ENCODE peak calls at places on chromosome 10, in eight cellular contexts. O, S, G, K, H, P, Z and V are unnamed samples.

GRCh38 chr10:89337493-89337892 is 9.7 kb downstream of the IFIT3 start:
- DNase-seq in O (peak), S (no peak), G (no peak), K (no peak), H (no peak), P (no peak), Z (peak), V (peak)

GRCh38 chr10:45439873-45440272 is 65.9 kb downstream of the ALOX5 start:
- DNase-seq in O (no peak), S (no peak), G (no peak), K (no peak), H (peak), P (no peak), Z (no peak), V (no peak)

GRCh38 chr10:110220383-110220782 is 13.0 kb downstream of the MXI1 start:
- DNase-seq in O (no peak), S (no peak), G (peak), K (no peak), H (no peak), P (peak), Z (no peak), V (no peak)

GRCh38 chr10:70145166-70145665 is 1.3 kb downstream of the TYSND1 start:
- DNase-seq in O (peak), S (no peak), G (no peak), K (no peak), H (no peak), P (no peak), Z (no peak), V (no peak)

GRCh38 chr10:88537337-88537736 is 45.8 kb downstream of the RNLS start:
- DNase-seq in O (no peak), S (no peak), G (no peak), K (no peak), H (no peak), P (no peak), Z (no peak), V (peak)

GRCh38 chr10:58239561-58240169 is 28.0 kb downstream of the IPMK start:
- DNase-seq in O (peak), S (no peak), G (no peak), K (no peak), H (no peak), P (no peak), Z (no peak), V (peak)

GRCh38 chr10:79241990-79242619 is 105.2 kb upstream of the PPIF start:
- DNase-seq in O (peak), S (peak), G (peak), K (no peak), H (peak), P (peak), Z (peak), V (peak)

GRCh38 chr10:60040003-60040662 is 133.8 kb upstream of the CCDC6 start:
- DNase-seq in O (no peak), S (no peak), G (no peak), K (no peak), H (no peak), P (no peak), Z (no peak), V (no peak)

GRCh38 chr10:91061608-91062007 is 140.7 kb upstream of the ANKRD1 start:
- DNase-seq in O (no peak), S (no peak), G (no peak), K (no peak), H (no peak), P (no peak), Z (no peak), V (peak)

GRCh38 chr10:116198636-116199035 is 74.4 kb downstream of the GFRA1 start:
- DNase-seq in O (no peak), S (no peak), G (no peak), K (no peak), H (no peak), P (no peak), Z (no peak), V (no peak)

GRCh38 chr10:100076750-100077149 is 4.9 kb downstream of the CPN1 start:
- DNase-seq in O (no peak), S (no peak), G (no peak), K (no peak), H (no peak), P (no peak), Z (peak), V (no peak)

GRCh38 chr10:98101366-98101765 is 33.1 kb upstream of the R3HCC1L start:
- DNase-seq in O (no peak), S (no peak), G (no peak), K (no peak), H (no peak), P (no peak), Z (no peak), V (no peak)

GRCh38 chr10:5656737-5657579 is 9.4 kb downstream of the ASB13 start:
- DNase-seq in O (no peak), S (no peak), G (no peak), K (no peak), H (no peak), P (no peak), Z (no peak), V (no peak)

GRCh38 chr10:29924436-29924835 is 134.9 kb downstream of the JCAD start:
- DNase-seq in O (no peak), S (no peak), G (no peak), K (no peak), H (no peak), P (no peak), Z (no peak), V (no peak)

GRCh38 chr10:29923416-29923970 is 135.9 kb downstream of the JCAD start:
- DNase-seq in O (no peak), S (no peak), G (no peak), K (no peak), H (no peak), P (no peak), Z (no peak), V (no peak)

GRCh38 chr10:29925771-29926345 is 133.5 kb downstream of the JCAD start:
- DNase-seq in O (no peak), S (no peak), G (no peak), K (no peak), H (no peak), P (no peak), Z (no peak), V (no peak)

GRCh38 chr10:29929006-29929405 is 130.4 kb downstream of the JCAD start:
- DNase-seq in O (no peak), S (no peak), G (no peak), K (no peak), H (no peak), P (no peak), Z (no peak), V (no peak)

GRCh38 chr10:29926649-29927048 is 132.7 kb downstream of the JCAD start:
- DNase-seq in O (peak), S (no peak), G (no peak), K (no peak), H (no peak), P (no peak), Z (no peak), V (peak)
- TF ChIP-seq CTCF in O (peak), S (no peak), G (no peak), K (peak), H (peak), P (peak), Z (no peak), V (peak)

DNA sequence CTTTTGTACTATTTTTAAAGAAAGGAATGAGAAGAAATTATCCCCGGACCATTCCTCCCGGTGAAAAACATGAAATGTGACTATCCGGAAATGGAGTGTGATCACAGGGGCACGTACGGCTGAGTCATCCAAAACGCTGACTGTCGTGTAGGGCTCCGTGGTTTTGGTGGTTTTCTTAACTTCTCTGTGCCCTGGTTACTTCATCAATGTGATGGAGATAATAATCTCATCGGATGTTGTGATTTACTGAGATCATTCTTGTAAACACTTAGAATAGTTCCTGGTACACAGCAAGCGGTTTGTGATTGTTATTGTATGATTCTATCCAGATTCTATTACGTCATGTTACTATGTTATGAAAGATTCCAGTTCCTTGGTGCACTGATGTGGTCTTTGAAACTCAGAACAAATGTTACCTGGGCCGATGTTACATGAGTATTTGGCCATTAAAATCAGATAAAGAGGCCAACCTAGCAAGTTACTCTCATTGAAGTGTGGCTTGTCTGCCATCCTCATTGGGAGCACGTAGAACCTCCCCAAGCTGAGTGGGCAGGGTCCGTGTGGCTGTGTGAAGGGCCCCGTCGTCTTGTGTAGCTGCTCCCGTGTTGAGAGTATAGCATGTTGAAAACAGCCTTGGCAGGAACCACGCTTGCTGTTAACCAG is 99.5 kb downstream of the CAMK1D start:
- DNase-seq in O (peak), S (peak), G (no peak), K (no peak), H (no peak), P (peak), Z (peak), V (peak)
- TF ChIP-seq CTCF in O (no peak), S (no peak), G (no peak), K (no peak), H (no peak), P (no peak), Z (no peak), V (no peak)

GRCh38 chr10:124535731-124536495 is 74.3 kb downstream of the LHPP start:
- DNase-seq in O (no peak), S (no peak), G (no peak), K (no peak), H (no peak), P (no peak), Z (peak), V (no peak)

GRCh38 chr10:124536496-124537050 is 75.0 kb downstream of the LHPP start:
- DNase-seq in O (no peak), S (no peak), G (no peak), K (no peak), H (no peak), P (no peak), Z (no peak), V (no peak)

GRCh38 chr10:124538669-124539068 is 77.0 kb downstream of the LHPP start:
- DNase-seq in O (no peak), S (no peak), G (no peak), K (no peak), H (no peak), P (no peak), Z (no peak), V (no peak)

GRCh38 chr10:124537891-124538290 is 76.3 kb downstream of the LHPP start:
- DNase-seq in O (no peak), S (no peak), G (no peak), K (no peak), H (no peak), P (no peak), Z (no peak), V (no peak)

GRCh38 chr10:124537166-124537725 is 75.6 kb downstream of the LHPP start:
- DNase-seq in O (no peak), S (no peak), G (no peak), K (no peak), H (no peak), P (no peak), Z (no peak), V (no peak)
- TF ChIP-seq CTCF in O (no peak), S (no peak), G (no peak), K (no peak), H (no peak), P (no peak), Z (no peak), V (no peak)

GRCh38 chr10:104300736-104301292 is 31.8 kb downstream of the GSTO2 start:
- DNase-seq in O (peak), S (no peak), G (peak), K (peak), H (no peak), P (peak), Z (no peak), V (peak)

GRCh38 chr10:104300002-104300735 is 31.2 kb downstream of the GSTO2 start:
- DNase-seq in O (peak), S (no peak), G (no peak), K (no peak), H (no peak), P (peak), Z (no peak), V (peak)

GRCh38 chr10:104304346-104304745 is 33.9 kb downstream of the ITPRIP start:
- DNase-seq in O (no peak), S (no peak), G (no peak), K (no peak), H (no peak), P (no peak), Z (no peak), V (peak)

GRCh38 chr10:104303594-104304178 is 34.6 kb downstream of the ITPRIP start:
- DNase-seq in O (no peak), S (no peak), G (no peak), K (no peak), H (no peak), P (no peak), Z (no peak), V (peak)

DNA sequence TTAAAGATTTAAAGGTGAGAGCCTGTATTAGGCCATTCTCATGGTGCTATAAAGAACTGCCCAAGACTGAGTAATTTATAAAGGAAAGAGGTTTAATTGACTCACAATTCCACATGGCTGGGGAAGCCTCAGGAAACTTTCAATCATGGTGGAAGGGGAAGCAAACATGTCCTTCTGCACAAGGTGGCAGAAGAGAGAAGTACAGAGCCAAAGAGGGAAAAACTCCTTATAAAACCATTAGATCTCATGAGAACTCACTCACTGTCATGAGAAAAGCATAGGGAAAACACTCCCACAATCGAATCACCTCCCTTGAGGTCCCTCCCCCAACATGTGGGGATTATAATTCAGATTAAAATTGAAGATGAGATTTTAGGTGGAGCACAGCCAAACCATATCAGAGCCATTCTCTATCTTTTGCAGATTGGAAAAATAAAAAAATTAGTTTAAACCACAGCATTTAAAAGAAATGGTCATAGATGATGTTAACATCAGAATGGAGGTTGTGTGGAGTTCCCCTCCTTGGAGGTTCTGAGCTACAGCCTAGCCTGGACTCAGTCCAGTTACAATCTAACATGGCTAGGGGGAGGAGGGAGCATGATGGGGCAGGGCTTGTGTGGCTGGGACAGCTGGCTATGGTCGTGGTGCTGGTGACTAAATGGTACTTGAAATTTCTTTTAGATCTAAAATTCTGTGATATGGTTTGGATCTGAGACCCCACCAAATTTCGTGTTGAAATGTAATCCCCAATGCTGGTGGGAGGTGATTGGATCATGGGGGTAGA is 33.1 kb downstream of the GSTO2 start:
- DNase-seq in O (no peak), S (no peak), G (no peak), K (no peak), H (no peak), P (no peak), Z (no peak), V (peak)
- TF ChIP-seq CTCF in O (peak), S (no peak), G (no peak), K (no peak), H (no peak), P (no peak), Z (no peak), V (peak)

GRCh38 chr10:114436941-114437340 is 32.6 kb upstream of the AFAP1L2 start:
- DNase-seq in O (no peak), S (no peak), G (no peak), K (no peak), H (no peak), P (no peak), Z (no peak), V (no peak)

GRCh38 chr10:114441107-114441506 is 36.8 kb upstream of the AFAP1L2 start:
- DNase-seq in O (no peak), S (no peak), G (no peak), K (no peak), H (no peak), P (no peak), Z (no peak), V (no peak)

GRCh38 chr10:114442115-114442630 is 37.9 kb upstream of the AFAP1L2 start:
- DNase-seq in O (no peak), S (no peak), G (no peak), K (no peak), H (no peak), P (no peak), Z (no peak), V (no peak)

GRCh38 chr10:114432704-114433103 is 28.4 kb upstream of the AFAP1L2 start:
- DNase-seq in O (no peak), S (no peak), G (no peak), K (no peak), H (no peak), P (no peak), Z (no peak), V (peak)

GRCh38 chr10:114437456-114438292 is 33.4 kb upstream of the AFAP1L2 start:
- DNase-seq in O (peak), S (no peak), G (no peak), K (no peak), H (no peak), P (no peak), Z (no peak), V (peak)
- TF ChIP-seq CTCF in O (peak), S (no peak), G (no peak), K (peak), H (peak), P (peak), Z (peak), V (peak)

GRCh38 chr10:117322258-117322657 is 53.0 kb downstream of the PDZD8 start:
- DNase-seq in O (no peak), S (no peak), G (no peak), K (no peak), H (no peak), P (no peak), Z (no peak), V (peak)
- TF ChIP-seq CTCF in O (no peak), S (no peak), G (no peak), K (no peak), H (no peak), P (no peak), Z (no peak), V (peak)

GRCh38 chr10:48656241-48656921 is 28.3 kb upstream of the WDFY4 start:
- DNase-seq in O (peak), S (peak), G (peak), K (no peak), H (peak), P (peak), Z (peak), V (peak)
- TF ChIP-seq CTCF in O (peak), S (peak), G (peak), K (peak), H (peak), P (peak), Z (peak), V (peak)